ENCODE peak calls at places on chromosomes 7 and 10, in six cellular contexts. One of them, this sample, is unnamed. For H3K27me3, the result is how much of the 10 kb centered on the place peaks cover.

GRCh38 chr10:17062493-17063487 is 66.8 kb downstream of the CUBN start:
- DNase-seq in GM12878: no peak
- DNase-seq in IMR-90: peak
- DNase-seq in ovary: peak
- DNase-seq in GM06990: no peak
- DNase-seq in tibial artery: peak
- DNase-seq in this sample: peak

GRCh38 chr10:133169173-133169947 is 9.3 kb downstream of the KNDC1 start:
- DNase-seq in IMR-90: no peak
- DNase-seq in GM06990: no peak
- DNase-seq in tibial artery: no peak
- DNase-seq in GM12878: no peak
- DNase-seq in ovary: no peak
- DNase-seq in this sample: no peak

GRCh38 chr10:100697070-100697469 is 48.3 kb upstream of the PAX2 start:
- DNase-seq in IMR-90: peak
- DNase-seq in ovary: no peak
- DNase-seq in tibial artery: no peak
- DNase-seq in GM12878: no peak
- DNase-seq in GM06990: no peak
- DNase-seq in this sample: peak

GRCh38 chr10:126781817-126782216 is 111.3 kb upstream of the C10orf90 start:
- DNase-seq in GM06990: no peak
- DNase-seq in GM12878: no peak
- DNase-seq in IMR-90: no peak
- DNase-seq in tibial artery: no peak
- DNase-seq in ovary: no peak
- DNase-seq in this sample: no peak

GRCh38 chr10:125881192-125881591 is at the start of gene DHX32:
- DNase-seq in GM06990: no peak
- DNase-seq in IMR-90: no peak
- DNase-seq in GM12878: no peak
- DNase-seq in tibial artery: no peak
- DNase-seq in ovary: no peak
- DNase-seq in this sample: no peak

GRCh38 chr10:131899695-131900349 is 986 bp upstream of the PPP2R2D start:
- DNase-seq in ovary: no peak
- DNase-seq in IMR-90: no peak
- DNase-seq in GM12878: no peak
- DNase-seq in GM06990: no peak
- DNase-seq in tibial artery: no peak
- DNase-seq in this sample: no peak

GRCh38 chr10:34109952-34110702 is 705.0 kb downstream of the PARD3 start:
- DNase-seq in GM12878: no peak
- DNase-seq in IMR-90: peak
- DNase-seq in GM06990: no peak
- DNase-seq in ovary: no peak
- DNase-seq in tibial artery: no peak
- DNase-seq in this sample: peak

GRCh38 chr7:41188163-41189130 is 514.4 kb downstream of the INHBA start:
- DNase-seq in tibial artery: no peak
- DNase-seq in GM12878: no peak
- DNase-seq in IMR-90: peak
- DNase-seq in GM06990: no peak
- DNase-seq in ovary: no peak
- DNase-seq in this sample: peak

GRCh38 chr10:66964946-66965345 is 39.1 kb downstream of the LRRTM3 start:
- DNase-seq in IMR-90: no peak
- DNase-seq in GM06990: no peak
- DNase-seq in tibial artery: no peak
- DNase-seq in GM12878: no peak
- DNase-seq in ovary: no peak
- DNase-seq in this sample: no peak

GRCh38 chr7:46568420-46569116 is 647.5 kb upstream of the IGFBP3 start:
- DNase-seq in GM06990: no peak
- DNase-seq in ovary: no peak
- DNase-seq in tibial artery: no peak
- DNase-seq in IMR-90: no peak
- DNase-seq in GM12878: no peak
- DNase-seq in this sample: no peak

GRCh38 chr10:114772496-114773196 is 48.9 kb upstream of the FHIP2A start:
- DNase-seq in IMR-90: no peak
- DNase-seq in GM12878: no peak
- DNase-seq in ovary: no peak
- DNase-seq in GM06990: no peak
- DNase-seq in tibial artery: no peak
- DNase-seq in this sample: no peak

DNA sequence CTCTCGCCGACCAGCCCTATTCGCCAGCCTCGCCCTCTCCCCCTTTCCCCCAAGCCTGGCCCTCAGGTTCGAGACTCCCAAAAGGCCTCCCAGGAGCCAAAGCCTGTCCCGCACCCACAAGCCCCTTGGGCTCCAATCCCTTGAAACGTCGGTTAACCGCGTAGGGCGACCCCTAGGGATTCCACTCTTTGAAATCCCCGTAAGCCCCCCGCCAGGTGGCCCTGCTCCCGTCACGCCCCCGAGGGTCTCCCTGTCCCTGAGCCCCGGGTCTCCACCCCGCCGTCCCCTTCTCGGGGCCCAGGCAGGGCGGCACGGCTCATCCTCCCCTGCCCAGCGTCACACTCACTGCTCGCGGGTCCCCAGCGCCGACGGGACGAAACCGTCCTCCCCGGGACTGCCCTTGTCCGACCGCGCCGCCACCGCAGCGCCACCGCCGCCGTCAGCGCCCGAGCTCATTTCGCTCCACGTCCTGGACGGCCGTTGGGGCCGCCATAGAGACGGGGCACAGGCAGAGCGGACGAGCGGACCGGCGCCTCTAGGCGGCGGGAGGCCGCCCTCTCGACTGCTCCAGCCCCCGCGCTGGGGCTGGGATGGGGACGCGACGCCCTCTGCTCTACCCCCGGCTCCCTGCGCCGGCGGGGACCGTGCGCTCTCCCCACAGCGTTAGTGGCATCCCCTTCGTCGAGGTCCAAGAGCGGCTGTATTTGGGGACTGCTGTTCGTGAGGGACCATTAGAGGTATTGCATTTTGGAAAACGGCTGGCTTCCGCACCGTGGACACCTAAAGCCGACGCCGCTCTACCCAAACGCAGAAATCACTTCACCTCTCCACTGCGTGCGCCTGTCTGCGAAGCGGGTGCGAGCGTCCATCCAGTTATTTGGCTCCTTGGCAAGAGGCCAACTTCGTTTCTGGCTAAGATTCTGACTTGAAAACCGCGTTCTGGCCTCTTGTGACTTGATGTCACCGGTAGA is at the start of gene EEF1AKMT2:
- DNase-seq in tibial artery: peak
- DNase-seq in ovary: peak
- DNase-seq in GM06990: peak
- DNase-seq in GM12878: peak
- DNase-seq in IMR-90: peak
- DNase-seq in this sample: peak
- TF ChIP-seq CTCF in tibial artery: peak
- TF ChIP-seq CTCF in ovary: peak
- TF ChIP-seq CTCF in GM06990: peak
- TF ChIP-seq CTCF in GM12878: peak
- TF ChIP-seq CTCF in IMR-90: no peak
- TF ChIP-seq CTCF in this sample: peak

DNA sequence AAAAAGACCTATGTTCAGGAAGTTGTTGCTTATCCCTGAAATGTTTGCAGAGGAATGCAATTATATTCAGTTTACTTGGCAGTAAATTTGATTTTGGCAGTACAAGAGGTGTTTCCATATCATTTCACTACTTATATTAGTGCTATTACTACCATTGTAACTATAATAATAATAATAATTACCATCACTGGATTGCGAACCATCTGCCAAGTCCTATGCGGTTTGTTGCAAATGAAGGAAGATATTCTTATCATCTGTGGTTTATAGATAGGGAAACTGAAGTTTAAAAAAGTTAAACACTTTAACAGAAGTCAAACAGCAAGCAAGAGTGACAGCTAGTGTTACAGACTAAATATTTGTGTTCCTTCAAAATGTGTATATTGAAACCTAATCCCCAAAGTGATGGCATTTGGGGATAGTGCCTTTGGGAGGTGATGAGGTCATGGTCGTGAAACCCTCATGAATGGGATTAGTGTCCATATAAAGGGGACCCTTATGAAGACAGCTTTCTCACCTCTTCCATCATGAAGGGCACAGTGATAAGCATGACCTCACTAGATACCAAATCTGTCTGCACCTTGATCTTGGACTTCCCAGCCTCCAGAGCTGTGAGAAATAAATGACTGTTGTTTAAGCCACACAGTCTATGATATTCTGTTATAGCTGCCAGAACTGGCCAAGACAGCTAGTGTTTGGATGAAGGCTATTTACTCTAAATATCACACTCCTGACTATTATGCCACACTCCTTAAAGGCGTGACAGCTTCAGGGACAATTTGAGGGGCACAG is 235.9 kb upstream of the TMEM72 start:
- DNase-seq in GM06990: no peak
- DNase-seq in GM12878: no peak
- DNase-seq in tibial artery: no peak
- DNase-seq in IMR-90: no peak
- DNase-seq in ovary: no peak
- DNase-seq in this sample: no peak
- H3K27me3 ChIP-seq in GM06990: under half
- H3K27me3 ChIP-seq in GM12878: under half
- H3K27me3 ChIP-seq in tibial artery: under half
- H3K27me3 ChIP-seq in IMR-90: under half
- H3K27me3 ChIP-seq in ovary: under half
- H3K27me3 ChIP-seq in this sample: under half

DNA sequence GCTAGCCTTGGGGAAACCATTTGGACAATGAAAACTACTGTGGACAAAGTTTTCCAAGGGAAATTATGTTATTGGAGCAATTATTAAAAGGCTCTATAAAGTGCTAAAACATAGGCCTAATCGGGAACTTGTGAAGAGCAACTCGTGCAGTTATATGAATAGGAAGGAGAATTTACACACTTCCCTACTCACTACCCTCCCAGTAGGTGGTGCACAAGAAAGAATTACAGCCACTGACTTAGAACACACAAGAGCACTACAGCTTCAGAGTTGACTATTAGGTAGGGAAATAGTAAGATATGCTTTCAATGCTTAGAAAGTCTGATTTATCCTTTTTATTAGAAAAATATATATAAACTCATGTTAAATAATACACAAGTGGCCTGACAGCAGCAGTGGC is 47.2 kb downstream of the GSAP start:
- DNase-seq in ovary: no peak
- DNase-seq in GM12878: no peak
- DNase-seq in IMR-90: peak
- DNase-seq in GM06990: no peak
- DNase-seq in tibial artery: no peak
- DNase-seq in this sample: no peak
- TF ChIP-seq CTCF in ovary: no peak
- TF ChIP-seq CTCF in GM12878: peak
- TF ChIP-seq CTCF in IMR-90: no peak
- TF ChIP-seq CTCF in GM06990: peak
- TF ChIP-seq CTCF in tibial artery: no peak
- TF ChIP-seq CTCF in this sample: peak

DNA sequence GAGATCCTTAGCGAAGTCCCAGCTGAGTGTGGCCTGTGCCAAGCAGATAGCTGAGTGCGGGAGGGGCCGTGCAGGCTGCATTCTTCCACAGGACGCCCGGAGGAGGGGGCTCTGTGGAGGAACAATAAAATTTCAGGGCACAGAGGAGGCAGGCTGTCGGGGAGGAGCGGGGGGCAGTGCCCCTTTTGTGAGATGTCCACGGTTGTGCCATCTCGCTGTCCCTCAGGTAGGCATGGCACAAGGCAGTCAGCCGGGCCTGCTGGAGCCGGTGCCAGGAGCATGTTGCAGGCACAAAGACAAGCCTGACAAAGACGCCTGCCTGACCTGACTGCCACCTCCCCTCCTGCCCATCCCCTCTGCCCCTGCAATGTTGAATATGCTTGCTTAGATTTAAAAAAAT is 443.3 kb upstream of the MKI67 start:
- DNase-seq in GM06990: no peak
- DNase-seq in tibial artery: no peak
- DNase-seq in IMR-90: no peak
- DNase-seq in ovary: no peak
- DNase-seq in GM12878: no peak
- DNase-seq in this sample: no peak
- H3K27me3 ChIP-seq in GM06990: under half
- H3K27me3 ChIP-seq in tibial artery: under half
- H3K27me3 ChIP-seq in IMR-90: under half
- H3K27me3 ChIP-seq in ovary: under half
- H3K27me3 ChIP-seq in GM12878: under half
- H3K27me3 ChIP-seq in this sample: under half

DNA sequence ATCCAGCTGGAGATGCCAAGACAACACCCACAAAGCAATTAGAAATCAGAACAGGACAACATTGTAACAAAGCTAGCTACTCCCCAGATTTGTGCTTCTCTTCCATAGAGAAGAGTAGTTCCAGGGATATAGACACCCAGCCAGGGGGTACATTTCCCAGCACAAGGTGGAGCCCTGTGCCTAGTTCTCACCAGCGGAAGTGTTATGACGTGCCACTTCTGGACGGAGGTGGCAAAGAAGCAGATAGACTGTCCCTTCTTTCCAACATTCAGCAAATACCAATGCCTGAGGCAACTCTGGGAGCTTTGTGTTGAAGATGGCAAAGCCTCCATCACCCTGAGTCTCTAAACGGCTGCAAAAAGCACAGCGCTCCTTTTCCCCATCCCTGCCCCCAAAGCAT is 23.4 kb upstream of the GSAP start:
- DNase-seq in IMR-90: no peak
- DNase-seq in tibial artery: peak
- DNase-seq in ovary: no peak
- DNase-seq in GM12878: no peak
- DNase-seq in GM06990: no peak
- DNase-seq in this sample: no peak
- TF ChIP-seq CTCF in IMR-90: peak
- TF ChIP-seq CTCF in tibial artery: no peak
- TF ChIP-seq CTCF in ovary: no peak
- TF ChIP-seq CTCF in GM12878: no peak
- TF ChIP-seq CTCF in GM06990: no peak
- TF ChIP-seq CTCF in this sample: peak

This sample was measured in foreskin keratinocyte.